ENCODE peak calls at places on chromosomes 6 and 20, in six cellular contexts. Z is IMR-90, Q is H1, N is H9, C is mesenchymal stem cell, S is neuronal stem cell. T is an unnamed sample.

GRCh38 chr20:52619101-52619500 is 353.1 kb upstream of the TSHZ2 start:
- DNase-seq in Z (no peak), Q (no peak), N (no peak), C (no peak), S (no peak), T (peak; percentile 2)

GRCh38 chr20:32527447-32528055 is 57.6 kb downstream of the NOL4L start:
- DNase-seq in Z (no peak), Q (no peak), N (no peak), C (no peak), S (no peak), T (no peak)

GRCh38 chr20:32465092-32465900 is 107.2 kb downstream of the ASXL1 start:
- DNase-seq in Z (peak; percentile 92), Q (no peak), N (no peak), C (peak; percentile 99), S (no peak), T (peak; percentile 11)

GRCh38 chr20:44836596-44837120 is 26.3 kb upstream of the RIMS4 start:
- DNase-seq in Z (no peak), Q (no peak), N (no peak), C (no peak), S (no peak), T (peak; percentile 78)

GRCh38 chr6:168228676-168229367 is 90.8 kb downstream of the DACT2 start:
- DNase-seq in Z (no peak), Q (no peak), N (no peak), C (no peak), S (no peak), T (no peak)

GRCh38 chr20:791056-791455 is 22.8 kb upstream of the SLC52A3 start:
- DNase-seq in Z (no peak), Q (no peak), N (no peak), C (no peak), S (no peak), T (no peak)

GRCh38 chr20:2276015-2276414 is 19.8 kb upstream of the TGM3 start:
- DNase-seq in Z (no peak), Q (no peak), N (no peak), C (no peak), S (no peak), T (no peak)

GRCh38 chr6:27213544-27214125 is 33.9 kb upstream of the PRSS16 start:
- DNase-seq in Z (peak; percentile 29), Q (peak; percentile 82), N (peak; percentile 73), C (peak; percentile 63), S (no peak), T (peak; percentile 50)

GRCh38 chr6:158869010-158869603 is 49.9 kb upstream of the EZR start:
- DNase-seq in Z (no peak), Q (no peak), N (peak; percentile 89), C (no peak), S (peak; percentile 26), T (peak; percentile 64)

GRCh38 chr20:14342910-14343309 is 5.5 kb upstream of the FLRT3 start:
- DNase-seq in Z (no peak), Q (no peak), N (no peak), C (no peak), S (no peak), T (no peak)

GRCh38 chr6:41182069-41183034 is 18.6 kb downstream of the TREML2 start:
- DNase-seq in Z (peak; percentile 55), Q (peak; percentile 53), N (peak; percentile 67), C (peak; percentile 50), S (peak; percentile 24), T (peak; percentile 43)

GRCh38 chr20:31833130-31833930 is 12.1 kb downstream of the FOXS1 start:
- DNase-seq in Z (peak; percentile 20), Q (peak; percentile 99), N (peak; percentile 94), C (peak; percentile 73), S (peak; percentile 80), T (peak; percentile 70)

GRCh38 chr6:39086294-39086693 is 28.7 kb downstream of the SAYSD1 start:
- DNase-seq in Z (no peak), Q (no peak), N (no peak), C (no peak), S (no peak), T (no peak)

GRCh38 chr20:64161595-64162238 is 2.5 kb upstream of the MYT1 start:
- DNase-seq in Z (peak; percentile 38), Q (peak; percentile 85), N (peak; percentile 87), C (peak; percentile 30), S (peak; percentile 86), T (peak; percentile 55)

GRCh38 chr6:444653-445275 is 53.2 kb downstream of the IRF4 start:
- DNase-seq in Z (no peak), Q (no peak), N (peak; percentile 16), C (no peak), S (no peak), T (no peak)

GRCh38 chr6:128465368-128466343 is 54.7 kb downstream of the PTPRK start:
- DNase-seq in Z (no peak), Q (no peak), N (no peak), C (no peak), S (no peak), T (no peak)

GRCh38 chr6:10794239-10794638 is 44.1 kb downstream of the MAK start:
- DNase-seq in Z (no peak), Q (no peak), N (no peak), C (no peak), S (no peak), T (no peak)

GRCh38 chr6:77178821-77179220 is 284.5 kb downstream of the HTR1B start:
- DNase-seq in Z (peak; percentile 84), Q (no peak), N (no peak), C (peak; percentile 31), S (no peak), T (no peak)

GRCh38 chr6:136209496-136209895 is 40.6 kb downstream of the MTFR2 start:
- DNase-seq in Z (no peak), Q (no peak), N (no peak), C (no peak), S (no peak), T (no peak)

GRCh38 chr6:135895231-135895931 is 43.9 kb downstream of the PDE7B start:
- DNase-seq in Z (no peak), Q (no peak), N (no peak), C (no peak), S (no peak), T (no peak)

GRCh38 chr6:62362097-62362496 is 76.1 kb upstream of the KHDRBS2 start:
- DNase-seq in Z (no peak), Q (no peak), N (no peak), C (no peak), S (no peak), T (no peak)

GRCh38 chr6:40473026-40473425 is 114.1 kb downstream of the LRFN2 start:
- DNase-seq in Z (no peak), Q (no peak), N (no peak), C (no peak), S (no peak), T (no peak)

GRCh38 chr20:3459881-3460307 is 10.9 kb upstream of the ATRN start:
- DNase-seq in Z (no peak), Q (no peak), N (no peak), C (no peak), S (no peak), T (no peak)

GRCh38 chr6:13302751-13303667 is 25.3 kb downstream of the TBC1D7 start:
- DNase-seq in Z (peak; percentile 98), Q (peak; percentile 11), N (no peak), C (peak; percentile 100), S (no peak), T (peak; percentile 87)

DNA sequence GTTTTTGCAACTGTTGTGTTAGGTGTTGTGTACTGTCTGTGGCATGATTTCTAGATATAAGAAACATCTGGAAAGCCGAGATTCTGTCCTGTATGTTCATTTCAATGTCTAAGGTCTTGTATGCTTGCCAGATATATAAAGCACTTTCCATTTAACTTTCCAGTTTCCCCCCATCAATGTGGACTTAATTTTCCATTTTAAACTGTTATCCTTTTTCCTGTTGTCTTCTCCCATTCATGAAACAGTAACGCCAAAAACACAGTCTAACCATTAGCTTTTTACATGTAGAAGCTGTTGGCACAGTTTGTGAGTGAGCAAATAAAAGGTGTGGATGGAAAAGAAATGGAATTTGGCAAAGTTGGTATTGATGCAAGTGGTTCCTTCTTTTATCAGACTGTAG is 181.6 kb downstream of the FARS2 start:
- DNase-seq in Z (no peak), Q (no peak), N (no peak), C (no peak), S (no peak), T (no peak)
- H4K91ac ChIP-seq in Z (no peak overlapping the region), Q (no peak overlapping the region), N (no peak overlapping the region), C (no peak overlapping the region), S (no peak overlapping the region), T (no peak overlapping the region)

GRCh38 chr6:73451166-73452106 is 661 bp downstream of the CGAS start:
- DNase-seq in Z (peak; percentile 43), Q (peak; percentile 73), N (peak; percentile 62), C (peak; percentile 26), S (no peak), T (peak; percentile 30)
- H3K4ac ChIP-seq in Z (peak overlapping the region; percentile 92), Q (peak overlapping the region; percentile 22), N (no peak overlapping the region), C (no peak overlapping the region), S (no peak overlapping the region), T (no peak overlapping the region)

DNA sequence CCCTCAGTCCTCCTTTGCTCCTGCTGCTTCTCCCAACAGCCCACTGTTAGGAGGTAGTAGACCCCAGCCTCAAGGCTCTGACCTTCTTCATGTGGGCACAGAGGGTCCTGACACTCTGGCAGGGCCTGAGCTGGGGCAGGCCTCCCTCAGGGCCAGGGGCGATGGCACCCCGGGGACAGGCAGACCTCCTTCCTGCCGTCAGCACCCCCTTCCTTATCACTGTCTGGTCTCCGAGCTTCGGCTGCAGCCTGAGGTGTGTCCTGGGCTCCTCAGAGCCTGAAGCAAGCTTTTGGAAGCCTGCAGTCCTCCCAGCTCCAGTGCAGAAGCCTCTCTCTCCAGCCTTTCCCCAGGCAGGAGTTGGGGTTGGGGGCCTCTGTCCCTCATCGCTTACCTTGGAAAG is 22.0 kb downstream of the SPDEF start:
- DNase-seq in Z (no peak), Q (no peak), N (no peak), C (no peak), S (no peak), T (no peak)
- H4K91ac ChIP-seq in Z (no peak overlapping the region), Q (no peak overlapping the region), N (no peak overlapping the region), C (no peak overlapping the region), S (no peak overlapping the region), T (no peak overlapping the region)

GRCh38 chr20:36676701-36677421 is 30.9 kb upstream of the SLA2 start:
- DNase-seq in Z (no peak), Q (peak; percentile 89), N (peak; percentile 98), C (peak; percentile 97), S (peak; percentile 83), T (peak; percentile 73)

GRCh38 chr20:36682311-36682710 is 36.3 kb upstream of the SLA2 start:
- DNase-seq in Z (no peak), Q (no peak), N (no peak), C (no peak), S (no peak), T (no peak)

GRCh38 chr20:36672991-36673390 is 27.0 kb upstream of the SLA2 start:
- DNase-seq in Z (peak; percentile 54), Q (no peak), N (no peak), C (peak; percentile 2), S (no peak), T (no peak)

DNA sequence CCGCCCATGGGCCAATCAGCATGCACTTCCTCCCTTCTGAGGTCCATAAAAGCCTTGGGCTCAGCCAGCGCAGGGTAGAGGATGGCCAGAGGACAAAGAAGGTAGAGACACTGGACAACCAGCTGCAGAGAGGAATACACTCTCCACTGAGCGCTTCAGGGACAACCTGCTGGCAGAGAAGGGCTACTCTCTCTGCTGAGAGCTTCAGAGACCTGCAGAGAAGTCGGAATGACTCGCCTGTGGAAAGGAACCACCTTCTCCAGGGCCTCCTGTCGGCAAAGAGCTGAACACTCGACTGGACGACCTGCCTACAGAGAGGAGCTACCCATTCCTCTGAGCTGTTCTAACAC is 31.4 kb upstream of the SLA2 start:
- DNase-seq in Z (no peak), Q (no peak), N (no peak), C (no peak), S (no peak), T (no peak)
- H3K4ac ChIP-seq in Z (no peak overlapping the region), Q (no peak overlapping the region), N (no peak overlapping the region), C (peak overlapping the region; percentile 2), S (no peak overlapping the region), T (no peak overlapping the region)